ENCODE peak calls at places on chromosomes 16 and 17, in seven cellular contexts. C, G, X, I, D, V and E are unnamed samples. For H3K4me1, the result is how much of the 10 kb centered on the place peaks cover.

GRCh38 chr16:10692470-10692869 is 2.3 kb downstream of the TEKT5 start:
- DNase-seq in C (no peak), G (no peak), X (no peak), I (no peak), D (no peak), V (no peak), E (no peak)

GRCh38 chr16:79838860-79839259 is 238.3 kb upstream of the MAF start:
- DNase-seq in C (no peak), G (no peak), X (no peak), I (no peak), D (peak), V (no peak), E (no peak)

GRCh38 chr17:13311301-13311700 is 290.4 kb downstream of the HS3ST3A1 start:
- DNase-seq in C (no peak), G (no peak), X (no peak), I (no peak), D (no peak), V (no peak), E (no peak)

GRCh38 chr17:49210158-49211029 is at the start of the genes ABI3 and GNGT2:
- DNase-seq in C (peak), G (no peak), X (peak), I (no peak), D (peak), V (no peak), E (no peak)

GRCh38 chr16:47045023-47045422 is 71.5 kb upstream of the DNAJA2 start:
- DNase-seq in C (no peak), G (peak), X (no peak), I (no peak), D (no peak), V (no peak), E (no peak)

GRCh38 chr16:57689772-57690558 is 4.6 kb upstream of the DRC7 start:
- DNase-seq in C (peak), G (peak), X (no peak), I (no peak), D (no peak), V (no peak), E (no peak)

GRCh38 chr16:85959686-85960085 is 60.7 kb downstream of the IRF8 start:
- DNase-seq in C (no peak), G (no peak), X (no peak), I (no peak), D (no peak), V (no peak), E (no peak)

GRCh38 chr16:19882186-19882585 is 2.5 kb downstream of the GPRC5B start:
- DNase-seq in C (no peak), G (no peak), X (peak), I (no peak), D (no peak), V (no peak), E (no peak)

GRCh38 chr17:2789700-2790099 is 6.5 kb upstream of the RAP1GAP2 start:
- DNase-seq in C (no peak), G (no peak), X (no peak), I (no peak), D (no peak), V (no peak), E (no peak)

GRCh38 chr17:17305282-17305801 is 2.2 kb downstream of the NT5M start:
- DNase-seq in C (peak), G (peak), X (no peak), I (peak), D (peak), V (no peak), E (no peak)

GRCh38 chr17:65892912-65893377 is 299.0 kb downstream of the CEP112 start:
- DNase-seq in C (peak), G (no peak), X (no peak), I (no peak), D (no peak), V (no peak), E (no peak)

GRCh38 chr16:72876221-72876620 is 171.7 kb downstream of the ZFHX3 start:
- DNase-seq in C (peak), G (no peak), X (no peak), I (no peak), D (no peak), V (no peak), E (no peak)

GRCh38 chr17:20008242-20009051 is 712 bp upstream of the SPECC1 start:
- DNase-seq in C (no peak), G (peak), X (no peak), I (no peak), D (peak), V (no peak), E (no peak)

GRCh38 chr16:87956169-87956770 is 5.0 kb downstream of the BANP start:
- DNase-seq in C (peak), G (peak), X (no peak), I (no peak), D (no peak), V (no peak), E (no peak)

GRCh38 chr16:1772362-1772907 is at the start of gene EME2:
- DNase-seq in C (no peak), G (peak), X (no peak), I (peak), D (peak), V (no peak), E (no peak)

GRCh38 chr17:81576621-81577277 is 24.6 kb upstream of the FAAP100 start:
- DNase-seq in C (no peak), G (no peak), X (no peak), I (peak), D (no peak), V (no peak), E (no peak)

GRCh38 chr16:89122322-89122831 is 28.7 kb downstream of the ACSF3 start:
- DNase-seq in C (no peak), G (no peak), X (no peak), I (no peak), D (no peak), V (no peak), E (no peak)

GRCh38 chr16:84117482-84117843 is 721 bp upstream of the MBTPS1 start:
- DNase-seq in C (no peak), G (peak), X (no peak), I (no peak), D (peak), V (no peak), E (no peak)

GRCh38 chr16:27240948-27241531 is 27.5 kb downstream of the NSMCE1 start:
- DNase-seq in C (no peak), G (no peak), X (no peak), I (no peak), D (no peak), V (no peak), E (no peak)

GRCh38 chr16:65071371-65072311 is 50.2 kb downstream of the CDH11 start:
- DNase-seq in C (no peak), G (no peak), X (no peak), I (no peak), D (no peak), V (no peak), E (no peak)

GRCh38 chr17:28576758-28577465 is at the start of gene ALDOC:
- DNase-seq in C (peak), G (peak), X (peak), I (peak), D (peak), V (peak), E (peak)

GRCh38 chr17:80086081-80086480 is 15.3 kb upstream of the GAA start:
- DNase-seq in C (no peak), G (no peak), X (no peak), I (peak), D (no peak), V (no peak), E (no peak)

GRCh38 chr17:17790673-17791464 is 45.9 kb downstream of the SREBF1 start:
- DNase-seq in C (no peak), G (no peak), X (no peak), I (no peak), D (peak), V (no peak), E (no peak)

GRCh38 chr17:76968707-76969597 is 100.7 kb downstream of the MGAT5B start:
- DNase-seq in C (no peak), G (peak), X (peak), I (no peak), D (peak), V (no peak), E (no peak)

GRCh38 chr17:46780003-46780373 is 38.5 kb downstream of the WNT3 start:
- DNase-seq in C (no peak), G (no peak), X (no peak), I (no peak), D (peak), V (no peak), E (no peak)

GRCh38 chr17:39573447-39574298 is 34.0 kb downstream of the NEUROD2 start:
- DNase-seq in C (no peak), G (peak), X (peak), I (peak), D (peak), V (peak), E (no peak)

DNA sequence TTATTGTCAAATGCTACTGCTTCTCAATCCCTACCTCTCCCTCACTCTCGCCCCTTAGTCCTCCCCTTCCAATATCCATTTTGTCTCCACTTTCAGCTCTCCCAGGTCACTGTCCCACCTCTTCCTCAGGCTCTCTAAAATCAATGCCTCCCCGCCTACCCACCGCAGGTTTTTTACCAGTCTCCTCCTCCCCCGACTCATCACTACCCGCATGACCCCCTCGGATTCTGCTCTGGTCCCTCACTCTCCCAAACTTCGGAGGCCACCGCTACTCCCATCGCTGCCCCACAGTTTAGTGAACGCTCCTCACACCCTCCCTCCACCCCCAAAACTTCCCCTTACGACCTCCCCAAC is 513 bp downstream of the CRLF3 start:
- DNase-seq in C (no peak), G (peak), X (no peak), I (no peak), D (peak), V (no peak), E (no peak)
- H3K4me1 ChIP-seq in C (under half), G (under half), X (under half), I (half or more), D (under half), V (under half), E (under half)

DNA sequence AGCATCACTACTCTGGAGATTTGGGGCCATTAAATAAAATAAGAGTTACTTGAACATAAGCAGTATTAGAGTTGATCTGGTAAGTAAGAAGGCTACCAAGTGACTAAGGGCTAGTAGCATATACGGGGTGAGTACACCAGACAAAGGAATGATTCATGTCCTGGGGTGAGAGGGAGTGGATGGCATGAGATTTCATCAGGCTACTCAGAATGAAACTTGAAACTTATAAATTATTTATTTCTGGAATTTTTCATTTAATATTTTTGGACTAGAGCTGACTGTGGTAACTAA is 2.3 kb downstream of the SLFN5 start:
- DNase-seq in C (no peak), G (no peak), X (no peak), I (no peak), D (no peak), V (peak), E (peak)
- TF ChIP-seq SIN3A in C (no peak), G (no peak), X (no peak), I (no peak), D (no peak), V (peak), E (no peak)

DNA sequence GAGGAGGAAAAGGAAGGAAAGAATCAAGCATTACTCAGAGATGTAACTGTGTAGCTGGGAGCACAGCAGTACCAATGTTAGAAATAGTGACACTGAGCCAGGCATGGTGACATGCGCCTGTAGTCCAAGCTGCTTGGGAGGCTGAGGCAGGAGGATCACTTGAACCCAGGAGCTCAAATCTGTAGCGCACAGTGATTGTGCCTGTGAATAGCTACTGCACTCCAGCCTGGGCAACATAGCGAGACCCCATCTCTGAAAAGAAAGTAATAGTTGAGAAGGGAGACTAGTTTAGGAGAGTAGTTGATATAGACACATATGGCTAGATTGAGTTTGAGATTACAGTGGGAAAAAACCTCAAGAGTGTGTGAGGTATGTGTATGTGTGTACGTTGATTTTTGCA is 17.8 kb downstream of the MAP3K3 start:
- DNase-seq in C (no peak), G (no peak), X (no peak), I (no peak), D (no peak), V (no peak), E (no peak)
- H3K4me1 ChIP-seq in C (under half), G (under half), X (under half), I (under half), D (under half), V (under half), E (under half)

DNA sequence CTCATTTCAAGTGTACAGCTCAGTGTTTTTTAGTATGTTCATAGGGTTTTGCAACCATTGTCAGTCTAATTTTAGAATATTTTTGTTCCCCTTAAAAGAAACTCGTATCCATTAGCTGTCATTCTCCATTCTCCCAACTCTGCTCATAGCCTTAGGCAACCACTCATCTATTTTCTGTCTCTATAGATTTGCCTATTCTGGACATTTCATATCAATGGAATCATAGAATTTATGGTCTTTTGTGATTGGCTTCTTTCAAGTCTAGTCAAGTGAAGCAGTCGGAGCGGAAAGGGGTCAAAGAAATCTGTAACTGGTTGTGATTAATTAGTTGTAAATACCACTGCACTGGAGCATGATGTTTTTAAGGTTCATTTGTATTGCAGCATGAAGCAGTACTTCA is 42.0 kb downstream of the TANGO6 start:
- DNase-seq in C (no peak), G (no peak), X (no peak), I (no peak), D (no peak), V (no peak), E (no peak)
- TF ChIP-seq SIN3A in C (no peak), G (no peak), X (no peak), I (no peak), D (no peak), V (no peak), E (no peak)

GRCh38 chr17:56230660-56231059 is 77.4 kb downstream of the ANKFN1 start:
- DNase-seq in C (no peak), G (no peak), X (no peak), I (no peak), D (no peak), V (no peak), E (no peak)
- H3K4me1 ChIP-seq in C (under half), G (under half), X (under half), I (under half), D (under half), V (under half), E (under half)

DNA sequence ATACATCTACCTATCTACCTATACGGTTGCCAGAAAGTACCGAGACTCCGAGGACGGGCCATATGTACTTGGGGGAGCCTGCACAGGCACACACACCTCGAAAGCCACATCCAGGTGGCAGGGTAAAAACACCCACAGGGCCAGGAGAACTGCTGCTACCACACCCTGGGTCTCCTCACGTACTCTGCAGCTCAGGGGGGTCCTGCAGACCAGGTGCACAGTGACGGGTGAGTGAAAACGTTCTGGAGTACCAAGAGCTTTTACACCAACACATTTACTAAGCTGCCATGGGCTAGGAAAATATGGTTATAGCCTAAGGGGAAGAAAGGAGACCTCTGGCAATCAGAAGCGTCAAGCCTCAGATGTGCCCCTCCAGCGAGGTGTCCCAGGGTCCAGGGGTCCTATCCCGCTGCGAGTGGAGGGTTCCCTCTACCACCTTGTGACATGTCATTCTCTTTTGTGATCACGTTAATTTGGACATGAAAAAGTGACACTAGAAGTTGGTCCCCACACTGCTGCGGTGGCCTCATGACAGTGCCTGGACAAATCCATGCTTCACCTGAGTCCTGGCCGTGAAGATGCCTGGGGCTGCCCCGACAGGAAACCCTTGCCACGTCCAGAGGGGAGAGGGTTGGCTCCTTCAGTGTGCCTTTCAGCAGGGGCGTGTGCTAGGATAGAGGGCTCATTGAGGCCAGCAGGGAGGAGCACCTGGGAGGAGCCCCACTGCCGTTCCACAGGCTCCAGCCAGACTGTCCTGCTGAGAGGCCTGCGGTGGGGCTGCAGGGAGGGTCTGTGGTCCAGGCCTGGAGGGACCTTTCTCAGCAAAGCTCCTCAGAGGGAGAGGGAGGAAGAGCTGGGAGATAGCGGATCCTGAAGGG is 1.8 kb downstream of the CANT1 start:
- DNase-seq in C (no peak), G (no peak), X (no peak), I (no peak), D (no peak), V (no peak), E (no peak)
- TF ChIP-seq SIN3A in C (no peak), G (no peak), X (no peak), I (no peak), D (no peak), V (no peak), E (no peak)